ENCODE peak calls at places on chromosomes 2 and 18, in four cellular contexts. Z is body of pancreas, O is cardiac muscle cell, A is esophagus squamous epithelium. C is an unnamed sample. For H3K4me1 and H3K36me3, the result is how much of the 10 kb centered on the place peaks cover.

GRCh38 chr2:235535423-235536130 is 41.7 kb downstream of the AGAP1 start:
- DNase-seq in O (no peak), A (no peak), Z (no peak), C (peak)

GRCh38 chr2:67510745-67511144 is 113.6 kb downstream of the ETAA1 start:
- DNase-seq in Z (no peak), O (no peak), A (no peak), C (no peak)

GRCh38 chr2:96965781-96966514 is 20.4 kb downstream of the FAM178B start:
- DNase-seq in Z (no peak), A (no peak), O (no peak), C (no peak)

GRCh38 chr2:206984206-206984605 is 44.9 kb downstream of the CPO start:
- DNase-seq in Z (no peak), A (no peak), O (no peak), C (no peak)

GRCh38 chr2:23492941-23493340 is 108.0 kb downstream of the KLHL29 start:
- DNase-seq in Z (peak), O (no peak), A (no peak), C (no peak)

GRCh38 chr2:53353372-53354111 is 414.1 kb upstream of the CHAC2 start:
- DNase-seq in Z (no peak), A (no peak), O (no peak), C (peak)

GRCh38 chr2:13401312-13401711 is 684.6 kb downstream of the TRIB2 start:
- DNase-seq in A (no peak), Z (no peak), O (no peak), C (no peak)

GRCh38 chr2:15546297-15547098 is 14.6 kb downstream of the NBAS start:
- DNase-seq in O (no peak), Z (no peak), A (no peak), C (no peak)

GRCh38 chr2:70425682-70426301 is 123.9 kb upstream of the FAM136A start:
- DNase-seq in O (no peak), Z (no peak), A (no peak), C (peak)

GRCh38 chr2:240640939-240641338 is 15.7 kb downstream of the GPR35 start:
- DNase-seq in A (no peak), Z (peak), O (peak), C (peak)

GRCh38 chr18:3451166-3451988 is 1.4 kb downstream of the TGIF1 start:
- DNase-seq in O (peak), A (peak), Z (peak), C (peak)

GRCh38 chr2:76867854-76868253 is 654.3 kb downstream of the LRRTM4 start:
- DNase-seq in O (no peak), A (no peak), Z (no peak), C (no peak)

GRCh38 chr18:58813090-58813489 is 51.6 kb upstream of the ZNF532 start:
- DNase-seq in Z (no peak), A (no peak), O (no peak), C (no peak)

GRCh38 chr2:168320267-168320666 is 72.9 kb upstream of the STK39 start:
- DNase-seq in Z (no peak), A (no peak), O (no peak), C (no peak)

GRCh38 chr2:127278959-127279358 is 15.0 kb downstream of the ERCC3 start:
- DNase-seq in Z (no peak), O (no peak), A (no peak), C (no peak)

GRCh38 chr2:109434351-109434750 is 179.4 kb downstream of the SEPTIN10 start:
- DNase-seq in A (no peak), Z (no peak), O (no peak), C (no peak)

GRCh38 chr2:134411828-134412638 is 158.2 kb downstream of the MGAT5 start:
- DNase-seq in O (peak), A (peak), Z (peak), C (peak)

GRCh38 chr2:165700511-165700910 is 93.5 kb downstream of the GALNT3 start:
- DNase-seq in A (no peak), Z (no peak), O (no peak), C (no peak)

GRCh38 chr2:156457523-156458228 is 21.5 kb downstream of the GPD2 start:
- DNase-seq in A (no peak), Z (no peak), O (peak), C (no peak)

GRCh38 chr18:6015364-6015763 is 120.0 kb upstream of the TMEM200C start:
- DNase-seq in A (no peak), O (no peak), Z (no peak), C (no peak)

GRCh38 chr2:5803547-5803946 is 111.4 kb downstream of the SOX11 start:
- DNase-seq in O (no peak), A (no peak), Z (no peak), C (no peak)

DNA sequence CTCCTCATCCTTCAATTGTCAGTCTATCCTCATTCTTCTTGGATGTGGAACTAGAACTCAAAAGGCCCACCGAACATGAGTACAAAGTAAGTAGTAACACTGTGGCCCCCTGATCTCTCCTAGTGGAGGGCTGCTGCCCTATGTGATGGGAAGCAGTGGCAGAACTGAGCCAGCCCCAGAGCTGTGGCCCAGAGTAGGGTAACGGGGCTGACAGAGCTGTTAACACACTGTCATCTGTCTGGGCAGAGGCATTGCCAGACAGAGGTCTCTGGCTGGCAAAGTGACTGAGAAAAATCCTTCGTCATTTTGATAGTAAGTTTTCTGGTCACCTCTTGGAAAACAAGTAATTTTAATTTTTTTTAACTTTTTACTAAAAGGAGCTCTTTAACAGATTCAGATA is 588.6 kb downstream of the CPS1 start:
- DNase-seq in O (peak), Z (no peak), A (no peak), C (no peak)
- TF ChIP-seq CTCF in O (no peak), Z (no peak), A (no peak), C (no peak)

DNA sequence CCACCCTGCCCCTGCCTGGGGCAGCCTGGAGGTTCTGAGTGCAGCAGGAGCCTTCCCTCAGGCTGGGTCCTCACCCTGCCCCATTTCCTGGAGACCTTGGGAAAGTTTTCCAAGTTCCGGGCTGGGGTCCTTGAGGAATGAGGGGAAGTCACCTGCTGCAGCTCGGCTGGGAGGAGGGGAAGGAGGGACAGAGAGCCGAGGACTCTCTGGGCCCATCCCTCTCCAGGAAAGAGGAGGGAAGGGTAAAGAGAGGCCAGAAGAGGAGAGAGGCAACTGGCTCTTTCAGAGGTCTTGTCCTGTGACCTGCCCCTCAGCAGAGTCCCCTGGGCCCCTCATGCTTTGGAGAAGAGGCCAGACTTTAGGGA is 144.2 kb upstream of the HAAO start:
- DNase-seq in Z (no peak), O (no peak), A (no peak), C (no peak)
- H3K4me1 ChIP-seq in Z (under half), O (under half), A (half or more), C (under half)

GRCh38 chr18:48808476-48808875 is 142.3 kb downstream of the SMAD7 start:
- DNase-seq in Z (no peak), A (no peak), O (no peak), C (no peak)
- H3K36me3 ChIP-seq in Z (under half), A (under half), O (under half), C (under half)

DNA sequence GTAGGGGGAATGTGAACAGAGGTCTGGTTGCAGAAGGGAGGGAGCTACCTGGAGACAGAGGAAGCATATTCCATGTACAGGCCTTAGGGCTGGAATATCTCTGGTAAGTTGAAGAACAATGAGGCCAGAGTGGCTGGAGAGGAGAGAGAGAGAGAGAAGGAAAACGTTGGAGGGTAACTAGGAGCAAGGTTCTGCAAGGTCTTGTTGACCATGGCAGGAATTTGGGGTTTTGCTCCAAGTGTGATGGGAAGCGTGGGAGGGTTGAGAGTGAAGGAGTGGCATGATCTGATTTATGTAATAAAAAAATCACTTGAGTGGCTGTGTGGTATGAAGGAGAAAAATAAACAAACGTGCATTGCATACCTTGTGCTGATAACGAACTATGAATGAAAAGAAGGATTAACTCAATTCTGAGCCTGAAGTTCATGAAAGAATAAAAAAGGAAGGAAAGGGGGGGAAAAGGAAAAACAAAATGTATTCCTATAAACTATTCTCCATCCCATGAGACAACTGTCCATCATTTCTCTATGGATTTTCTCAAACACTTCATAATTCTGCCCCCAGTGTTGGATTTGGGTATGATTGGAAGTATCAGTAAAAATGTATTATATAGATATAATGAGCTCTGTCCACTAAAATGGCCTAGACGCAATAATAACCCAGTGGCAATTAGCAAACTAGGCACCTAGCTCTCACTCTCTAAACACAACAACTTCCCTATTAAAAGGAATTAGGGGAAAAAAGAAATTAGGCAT is 59.7 kb upstream of the PMAIP1 start:
- DNase-seq in Z (no peak), O (no peak), A (no peak), C (no peak)
- TF ChIP-seq CTCF in Z (no peak), O (peak), A (no peak), C (no peak)